ENCODE peak calls at places on chromosomes 2 and 18, in ten cellular contexts. X is suprapubic skin, H is K562, S is sigmoid colon, O is transverse colon, P is HepG2, Q is A549, U is ovary, N is stomach, D is SK-N-SH. Z is an unnamed sample.

GRCh38 chr2:42072349-42073118 is 24.7 kb downstream of the PKDCC start:
- DNase-seq in O (peak), N (peak), X (no peak), U (peak), P (peak), D (peak), H (no peak), Q (no peak), S (no peak), Z (peak)

GRCh38 chr2:138827426-138828054 is 47.4 kb upstream of the NXPH2 start:
- DNase-seq in S (no peak), O (no peak), X (no peak), N (no peak), D (peak), H (peak), Q (peak), U (no peak), P (peak), Z (peak)

GRCh38 chr18:45019469-45019868 is 338.8 kb downstream of the SETBP1 start:
- DNase-seq in S (no peak), P (no peak), U (no peak), X (no peak), N (no peak), Q (no peak), O (no peak), D (no peak), H (no peak), Z (no peak)

GRCh38 chr2:108612153-108612513 is 77.9 kb downstream of the LIMS1 start:
- DNase-seq in U (no peak), Q (no peak), H (peak), P (no peak), D (no peak), X (no peak), S (no peak), N (no peak), O (peak), Z (no peak)

GRCh38 chr2:75476778-75477177 is 84.0 kb downstream of the EVA1A start:
- DNase-seq in P (no peak), O (no peak), N (no peak), D (no peak), X (no peak), S (no peak), Q (no peak), U (no peak), H (no peak), Z (no peak)

GRCh38 chr2:18398833-18399232 is 161.6 kb downstream of the RDH14 start:
- DNase-seq in O (no peak), Q (no peak), H (no peak), X (peak), P (no peak), D (no peak), S (peak), N (no peak), U (no peak), Z (peak)

GRCh38 chr2:136238552-136239346 is 120.8 kb upstream of the CXCR4 start:
- DNase-seq in X (no peak), D (no peak), P (no peak), O (no peak), U (no peak), H (no peak), N (no peak), S (no peak), Q (no peak), Z (peak)

GRCh38 chr2:134718095-134718955 is 475 bp downstream of the TMEM163 start:
- DNase-seq in N (peak), P (no peak), O (peak), D (peak), X (no peak), S (no peak), U (no peak), Q (no peak), H (no peak), Z (no peak)

GRCh38 chr2:174778479-174778962 is 14.2 kb upstream of the CHRNA1 start:
- DNase-seq in Q (no peak), D (no peak), U (no peak), N (no peak), P (peak), O (peak), X (peak), H (no peak), S (no peak), Z (peak)

GRCh38 chr2:151616760-151617339 is 117.4 kb downstream of the NEB start:
- DNase-seq in H (no peak), U (no peak), O (no peak), Q (no peak), D (no peak), S (no peak), P (no peak), N (no peak), X (no peak), Z (no peak)

GRCh38 chr2:45237128-45237527 is 227.9 kb upstream of the SIX2 start:
- DNase-seq in S (no peak), Q (no peak), O (no peak), D (no peak), X (no peak), N (no peak), U (no peak), H (no peak), P (no peak), Z (no peak)

GRCh38 chr2:80073134-80073561 is 231.4 kb downstream of the LRRTM1 start:
- DNase-seq in O (peak), Q (peak), S (no peak), X (no peak), D (peak), N (no peak), P (peak), H (peak), U (no peak), Z (no peak)

GRCh38 chr2:8595821-8596600 is 85.8 kb upstream of the ID2 start:
- DNase-seq in H (no peak), O (no peak), Q (no peak), N (no peak), U (peak), P (no peak), D (no peak), S (no peak), X (no peak), Z (no peak)

GRCh38 chr2:128783193-128783671 is 464.6 kb upstream of the HS6ST1 start:
- DNase-seq in N (peak), S (peak), H (no peak), Q (no peak), P (no peak), U (no peak), D (no peak), O (no peak), X (peak), Z (no peak)

GRCh38 chr2:6254446-6254845 is 562.3 kb downstream of the SOX11 start:
- DNase-seq in X (no peak), H (no peak), D (peak), P (no peak), O (no peak), N (no peak), Q (no peak), U (no peak), S (no peak), Z (no peak)

GRCh38 chr2:180730976-180731375 is 249.4 kb upstream of the UBE2E3 start:
- DNase-seq in O (no peak), S (no peak), X (no peak), Q (peak), N (no peak), P (peak), D (no peak), H (no peak), U (no peak), Z (no peak)

GRCh38 chr2:66897181-66897580 is 462.3 kb downstream of the MEIS1 start:
- DNase-seq in H (no peak), U (no peak), P (no peak), X (no peak), S (peak), O (no peak), Q (no peak), N (no peak), D (no peak), Z (no peak)

GRCh38 chr2:202721621-202722020 is 86.9 kb downstream of the FAM117B start:
- DNase-seq in X (no peak), H (no peak), S (no peak), D (no peak), O (no peak), P (peak), N (no peak), U (no peak), Q (no peak), Z (no peak)

GRCh38 chr2:127675335-127676261 is at the start of gene LIMS2:
- DNase-seq in P (no peak), X (peak), D (peak), H (no peak), U (no peak), N (peak), S (peak), Q (peak), O (no peak), Z (no peak)

GRCh38 chr2:206707164-206707701 is 11.0 kb downstream of the DYTN start:
- DNase-seq in H (no peak), U (no peak), O (peak), S (no peak), N (no peak), X (no peak), D (no peak), P (no peak), Q (no peak), Z (no peak)

GRCh38 chr2:84897773-84898172 is 7.7 kb upstream of the TMSB10 start:
- DNase-seq in O (no peak), N (no peak), X (no peak), D (no peak), P (no peak), U (no peak), Q (no peak), H (no peak), S (no peak), Z (no peak)

GRCh38 chr18:10100236-10100635 is 186.4 kb downstream of the VAPA start:
- DNase-seq in U (no peak), Q (no peak), O (no peak), X (no peak), S (no peak), N (no peak), P (no peak), D (no peak), H (no peak), Z (no peak)

GRCh38 chr2:71454221-71455010 is 1.1 kb downstream of the DYSF start:
- DNase-seq in D (no peak), N (no peak), H (peak), U (no peak), P (no peak), Q (no peak), O (no peak), X (no peak), S (peak), Z (no peak)

GRCh38 chr2:217142649-217143266 is 282.9 kb upstream of the TNP1 start:
- DNase-seq in P (peak), Q (peak), U (no peak), D (peak), O (peak), X (no peak), H (peak), S (no peak), N (no peak), Z (no peak)

GRCh38 chr2:27095745-27096651 is 9.4 kb downstream of the KHK start:
- DNase-seq in O (peak), N (peak), Q (peak), U (peak), P (peak), X (no peak), S (no peak), H (peak), D (peak), Z (peak)

GRCh38 chr18:11994346-11994707 is 13.0 kb downstream of the IMPA2 start:
- DNase-seq in D (no peak), P (peak), X (peak), S (peak), N (peak), O (peak), H (no peak), U (no peak), Q (peak), Z (no peak)

GRCh38 chr2:233105156-233105895 is 45.2 kb downstream of the INPP5D start:
- DNase-seq in S (no peak), U (no peak), P (no peak), Q (no peak), D (no peak), X (no peak), H (no peak), O (no peak), N (no peak), Z (no peak)

GRCh38 chr2:97870396-97870843 is 125.3 kb downstream of the TMEM131 start:
- DNase-seq in S (no peak), Q (peak), O (no peak), N (no peak), P (peak), D (no peak), H (peak), X (no peak), U (no peak), Z (no peak)

DNA sequence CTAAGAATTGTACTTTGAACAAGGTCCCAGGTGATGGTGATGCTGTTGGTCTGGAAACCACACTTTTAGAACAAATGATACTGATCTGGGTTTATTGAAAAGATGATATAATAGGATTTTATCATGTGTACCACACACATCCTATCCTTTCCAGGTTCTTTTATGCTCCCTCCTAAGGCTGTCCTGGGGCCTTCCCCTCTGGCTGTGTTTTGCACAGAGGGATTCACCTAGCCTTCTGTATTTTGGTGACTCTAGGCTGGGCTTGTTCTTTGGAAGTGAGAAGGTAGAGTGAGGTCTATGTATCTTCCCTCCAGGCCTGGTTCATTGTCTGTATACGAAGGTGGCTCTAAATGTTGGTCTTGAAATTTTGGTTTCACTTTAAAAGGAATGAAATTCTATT is 12.7 kb downstream of the ANXA4 start:
- DNase-seq in Q (no peak), O (no peak), D (no peak), P (no peak), X (no peak), N (no peak), H (no peak), U (no peak), S (no peak), Z (no peak)
- TF ChIP-seq EP300 in Q (no peak), O (no peak), D (no peak), P (no peak), X (no peak), N (no peak), H (no peak), U (no peak), S (no peak), Z (no peak)

GRCh38 chr2:37338933-37339332 is 5.5 kb upstream of the QPCT start:
- DNase-seq in O (no peak), P (no peak), U (no peak), D (no peak), N (no peak), Q (no peak), X (no peak), S (no peak), H (no peak), Z (no peak)

GRCh38 chr2:37333256-37333655 is 8.6 kb upstream of the PRKD3 start:
- DNase-seq in O (no peak), D (no peak), Q (no peak), H (no peak), S (no peak), N (no peak), X (no peak), U (no peak), P (no peak), Z (no peak)

GRCh38 chr2:37340637-37341036 is 3.8 kb upstream of the QPCT start:
- DNase-seq in D (no peak), X (no peak), O (no peak), H (no peak), Q (no peak), S (no peak), P (no peak), U (no peak), N (no peak), Z (no peak)

GRCh38 chr2:37335604-37336003 is 8.8 kb upstream of the QPCT start:
- DNase-seq in H (no peak), X (no peak), O (no peak), S (no peak), D (no peak), Q (no peak), U (no peak), N (no peak), P (no peak), Z (no peak)

GRCh38 chr2:37337636-37338280 is 6.7 kb upstream of the QPCT start:
- DNase-seq in Q (no peak), U (no peak), O (no peak), H (no peak), N (no peak), D (no peak), S (no peak), P (no peak), X (no peak), Z (no peak)
- H3K4me3 ChIP-seq in Q (no peak), U (no peak), O (no peak), H (no peak), N (no peak), D (no peak), S (no peak), P (no peak), X (no peak), Z (no peak)

GRCh38 chr2:3376821-3377220 is 797 bp downstream of the EIPR1 start:
- DNase-seq in N (no peak), H (no peak), Q (no peak), S (no peak), D (no peak), U (no peak), X (no peak), O (no peak), P (no peak), Z (no peak)

GRCh38 chr2:3379339-3379646 is 201 bp upstream of the TRAPPC12 start:
- DNase-seq in S (no peak), Q (no peak), O (no peak), P (no peak), H (no peak), U (no peak), N (no peak), X (no peak), D (no peak), Z (no peak)

GRCh38 chr2:3379647-3380534 is at the start of gene TRAPPC12:
- DNase-seq in X (peak), O (peak), H (peak), S (peak), Q (peak), P (peak), N (peak), D (peak), U (peak), Z (peak)

GRCh38 chr2:3377279-3377611 is 373 bp downstream of the EIPR1 start:
- DNase-seq in U (no peak), N (no peak), O (no peak), Q (peak), P (peak), S (no peak), X (no peak), D (peak), H (peak), Z (no peak)

GRCh38 chr2:3377612-3378432 is at the start of gene EIPR1:
- DNase-seq in P (peak), O (peak), N (peak), D (peak), H (peak), S (peak), Q (peak), U (peak), X (peak), Z (peak)
- TF ChIP-seq CTCF in P (peak), O (no peak), N (no peak), D (no peak), H (no peak), S (no peak), Q (no peak), U (no peak), X (no peak), Z (no peak)

GRCh38 chr2:59585657-59586056 is 967.8 kb downstream of the BCL11A start:
- DNase-seq in P (no peak), Q (no peak), N (no peak), S (no peak), D (peak), U (no peak), O (peak), X (no peak), H (no peak), Z (no peak)
- TF ChIP-seq EP300 in P (no peak), Q (no peak), N (no peak), S (no peak), D (no peak), U (no peak), O (no peak), X (no peak), H (no peak), Z (no peak)

DNA sequence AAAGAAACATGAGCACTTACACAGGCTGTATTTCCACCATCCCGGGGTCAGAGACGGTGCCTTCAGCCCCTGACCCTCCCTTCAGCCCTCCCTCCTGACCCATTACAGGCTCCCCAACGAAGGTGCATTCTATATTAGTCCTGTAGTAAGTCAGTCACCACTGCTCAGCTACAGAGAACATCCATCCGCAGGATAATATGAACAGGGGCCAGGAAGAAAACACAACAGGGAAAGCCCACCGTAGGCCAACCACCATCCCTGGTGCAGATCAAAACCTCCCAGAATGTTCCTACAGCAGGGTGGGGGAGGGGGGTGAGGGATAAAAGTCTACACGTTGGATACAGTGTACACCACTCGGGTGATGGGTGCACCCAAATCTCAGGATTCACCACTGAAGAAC is 15.1 kb downstream of the PXDN start:
- DNase-seq in X (peak), Q (no peak), S (peak), O (no peak), H (no peak), U (no peak), D (no peak), N (peak), P (no peak), Z (no peak)
- H3K4me3 ChIP-seq in X (no peak), Q (no peak), S (no peak), O (no peak), H (no peak), U (no peak), D (no peak), N (no peak), P (no peak), Z (no peak)

DNA sequence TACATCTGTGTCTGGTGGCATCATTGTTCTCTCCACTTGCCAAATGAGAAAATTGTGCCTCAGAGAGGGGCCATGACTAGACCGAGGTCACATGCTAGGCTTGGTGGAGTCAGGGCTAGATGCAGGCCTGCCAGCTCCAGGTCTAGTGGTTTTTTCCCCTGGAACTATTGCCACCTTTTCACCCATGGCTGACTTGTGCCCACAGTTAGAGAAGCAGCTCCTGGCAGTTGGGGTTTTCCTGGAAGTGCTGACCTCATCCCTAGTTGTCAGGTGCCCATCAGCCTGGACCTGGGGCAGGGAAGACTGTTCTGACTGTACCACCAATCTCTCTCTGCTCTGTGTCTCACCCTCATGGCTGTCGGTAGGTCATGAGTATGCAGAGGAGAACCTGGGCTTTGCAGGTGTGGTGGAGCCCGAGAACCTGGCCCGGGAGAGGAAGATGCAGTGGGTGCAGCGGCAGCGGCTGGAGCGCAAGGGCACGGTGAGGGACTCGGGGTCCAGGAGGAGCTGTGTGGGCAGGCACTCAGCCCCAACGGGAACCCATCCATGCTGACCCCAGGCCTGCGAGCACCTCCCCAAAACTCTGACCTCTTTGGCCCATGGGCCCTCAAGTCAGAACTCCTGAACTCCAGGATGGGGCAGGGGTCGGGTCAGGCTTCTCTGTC is 12.4 kb upstream of the CATIP start:
- DNase-seq in O (no peak), Q (no peak), P (no peak), N (no peak), S (no peak), D (no peak), U (no peak), H (no peak), X (no peak), Z (no peak)
- TF ChIP-seq CTCF in O (no peak), Q (no peak), P (no peak), N (no peak), S (no peak), D (no peak), U (no peak), H (no peak), X (no peak), Z (no peak)

GRCh38 chr2:186946896-186947467 is 98.0 kb upstream of the ZSWIM2 start:
- DNase-seq in H (no peak), X (no peak), N (no peak), P (no peak), O (no peak), D (no peak), U (no peak), Q (no peak), S (no peak), Z (no peak)
- TF ChIP-seq EP300 in H (no peak), X (no peak), N (no peak), P (no peak), O (no peak), D (no peak), U (no peak), Q (no peak), S (no peak), Z (no peak)